ENCODE peak calls at places on chromosomes 7 and 10, in seven cellular contexts. One of them, this sample, is unnamed.

GRCh38 chr10:24505759-24506158 is 217.9 kb downstream of the ARHGAP21 start:
- DNase-seq in Right ventricle myocardium superior: no peak
- DNase-seq in MV-4-11: no peak
- DNase-seq in stimulated activated CD4-positive, alpha-beta T cell treated with anti-CD3 and anti-CD28 coated beads, Interleukin-4, amount 100 ng/mL, for 48 hours: no peak
- DNase-seq in iPS-NIHi11: no peak
- DNase-seq in ACHN: no peak
- DNase-seq in heart left ventricle: no peak
- DNase-seq in this sample: no peak

GRCh38 chr7:65233409-65234034 is 140.1 kb upstream of the ZNF92 start:
- DNase-seq in heart left ventricle: no peak
- DNase-seq in stimulated activated CD4-positive, alpha-beta T cell treated with anti-CD3 and anti-CD28 coated beads, Interleukin-4, amount 100 ng/mL, for 48 hours: no peak
- DNase-seq in iPS-NIHi11: no peak
- DNase-seq in ACHN: no peak
- DNase-seq in Right ventricle myocardium superior: no peak
- DNase-seq in MV-4-11: no peak
- DNase-seq in this sample: no peak

GRCh38 chr7:122315507-122316466 is 11.2 kb upstream of the FEZF1 start:
- DNase-seq in MV-4-11: no peak
- DNase-seq in stimulated activated CD4-positive, alpha-beta T cell treated with anti-CD3 and anti-CD28 coated beads, Interleukin-4, amount 100 ng/mL, for 48 hours: no peak
- DNase-seq in iPS-NIHi11: peak; percentile 42
- DNase-seq in heart left ventricle: no peak
- DNase-seq in ACHN: no peak
- DNase-seq in Right ventricle myocardium superior: no peak
- DNase-seq in this sample: no peak

GRCh38 chr7:55557666-55558188 is 14.6 kb downstream of the VOPP1 start:
- DNase-seq in Right ventricle myocardium superior: no peak
- DNase-seq in heart left ventricle: no peak
- DNase-seq in MV-4-11: no peak
- DNase-seq in stimulated activated CD4-positive, alpha-beta T cell treated with anti-CD3 and anti-CD28 coated beads, Interleukin-4, amount 100 ng/mL, for 48 hours: no peak
- DNase-seq in iPS-NIHi11: peak; percentile 53
- DNase-seq in ACHN: no peak
- DNase-seq in this sample: no peak

GRCh38 chr7:140342732-140343514 is 55.4 kb downstream of the SLC37A3 start:
- DNase-seq in ACHN: peak; percentile 28
- DNase-seq in Right ventricle myocardium superior: peak; percentile 56
- DNase-seq in iPS-NIHi11: peak; percentile 65
- DNase-seq in heart left ventricle: no peak
- DNase-seq in MV-4-11: peak; percentile 89
- DNase-seq in stimulated activated CD4-positive, alpha-beta T cell treated with anti-CD3 and anti-CD28 coated beads, Interleukin-4, amount 100 ng/mL, for 48 hours: no peak
- DNase-seq in this sample: no peak

GRCh38 chr10:30782543-30783461 is 153.2 kb upstream of the LYZL2 start:
- DNase-seq in MV-4-11: peak; percentile 53
- DNase-seq in Right ventricle myocardium superior: no peak
- DNase-seq in iPS-NIHi11: no peak
- DNase-seq in stimulated activated CD4-positive, alpha-beta T cell treated with anti-CD3 and anti-CD28 coated beads, Interleukin-4, amount 100 ng/mL, for 48 hours: no peak
- DNase-seq in ACHN: no peak
- DNase-seq in heart left ventricle: no peak
- DNase-seq in this sample: no peak

GRCh38 chr10:93799309-93799708 is 41.6 kb downstream of the LGI1 start:
- DNase-seq in Right ventricle myocardium superior: no peak
- DNase-seq in heart left ventricle: no peak
- DNase-seq in ACHN: no peak
- DNase-seq in stimulated activated CD4-positive, alpha-beta T cell treated with anti-CD3 and anti-CD28 coated beads, Interleukin-4, amount 100 ng/mL, for 48 hours: no peak
- DNase-seq in MV-4-11: no peak
- DNase-seq in iPS-NIHi11: no peak
- DNase-seq in this sample: no peak

GRCh38 chr7:32905175-32905662 is 13.7 kb upstream of the KBTBD2 start:
- DNase-seq in MV-4-11: peak; percentile 92
- DNase-seq in ACHN: peak; percentile 85
- DNase-seq in Right ventricle myocardium superior: peak; percentile 71
- DNase-seq in iPS-NIHi11: peak; percentile 77
- DNase-seq in stimulated activated CD4-positive, alpha-beta T cell treated with anti-CD3 and anti-CD28 coated beads, Interleukin-4, amount 100 ng/mL, for 48 hours: peak; percentile 46
- DNase-seq in heart left ventricle: peak; percentile 62
- DNase-seq in this sample: peak; percentile 47

GRCh38 chr10:113316506-113316905 is 236.3 kb upstream of the HABP2 start:
- DNase-seq in stimulated activated CD4-positive, alpha-beta T cell treated with anti-CD3 and anti-CD28 coated beads, Interleukin-4, amount 100 ng/mL, for 48 hours: no peak
- DNase-seq in heart left ventricle: no peak
- DNase-seq in iPS-NIHi11: no peak
- DNase-seq in MV-4-11: no peak
- DNase-seq in ACHN: no peak
- DNase-seq in Right ventricle myocardium superior: no peak
- DNase-seq in this sample: no peak

GRCh38 chr10:102342462-102342861 is 53.0 kb upstream of the NFKB2 start:
- DNase-seq in MV-4-11: no peak
- DNase-seq in heart left ventricle: no peak
- DNase-seq in stimulated activated CD4-positive, alpha-beta T cell treated with anti-CD3 and anti-CD28 coated beads, Interleukin-4, amount 100 ng/mL, for 48 hours: no peak
- DNase-seq in Right ventricle myocardium superior: no peak
- DNase-seq in ACHN: no peak
- DNase-seq in iPS-NIHi11: peak; percentile 89
- DNase-seq in this sample: no peak

GRCh38 chr7:48781783-48782182 is 142.6 kb upstream of the CDC14C start:
- DNase-seq in iPS-NIHi11: no peak
- DNase-seq in heart left ventricle: no peak
- DNase-seq in ACHN: no peak
- DNase-seq in Right ventricle myocardium superior: no peak
- DNase-seq in stimulated activated CD4-positive, alpha-beta T cell treated with anti-CD3 and anti-CD28 coated beads, Interleukin-4, amount 100 ng/mL, for 48 hours: no peak
- DNase-seq in MV-4-11: no peak
- DNase-seq in this sample: no peak

GRCh38 chr7:12557282-12557681 is 13.2 kb upstream of the SCIN start:
- DNase-seq in iPS-NIHi11: no peak
- DNase-seq in heart left ventricle: no peak
- DNase-seq in stimulated activated CD4-positive, alpha-beta T cell treated with anti-CD3 and anti-CD28 coated beads, Interleukin-4, amount 100 ng/mL, for 48 hours: no peak
- DNase-seq in Right ventricle myocardium superior: no peak
- DNase-seq in ACHN: peak; percentile 57
- DNase-seq in MV-4-11: no peak
- DNase-seq in this sample: no peak

GRCh38 chr7:38222481-38223096 is 44.5 kb downstream of the STARD3NL start:
- DNase-seq in ACHN: peak; percentile 76
- DNase-seq in stimulated activated CD4-positive, alpha-beta T cell treated with anti-CD3 and anti-CD28 coated beads, Interleukin-4, amount 100 ng/mL, for 48 hours: no peak
- DNase-seq in heart left ventricle: no peak
- DNase-seq in iPS-NIHi11: peak; percentile 56
- DNase-seq in Right ventricle myocardium superior: no peak
- DNase-seq in MV-4-11: peak; percentile 40
- DNase-seq in this sample: no peak

GRCh38 chr7:159119851-159120539 is 24.7 kb downstream of the VIPR2 start:
- DNase-seq in heart left ventricle: no peak
- DNase-seq in Right ventricle myocardium superior: peak; percentile 13
- DNase-seq in ACHN: no peak
- DNase-seq in iPS-NIHi11: no peak
- DNase-seq in stimulated activated CD4-positive, alpha-beta T cell treated with anti-CD3 and anti-CD28 coated beads, Interleukin-4, amount 100 ng/mL, for 48 hours: no peak
- DNase-seq in MV-4-11: no peak
- DNase-seq in this sample: peak; percentile 9

GRCh38 chr7:92845736-92846135 is 9.4 kb upstream of the CDK6 start:
- DNase-seq in Right ventricle myocardium superior: no peak
- DNase-seq in heart left ventricle: no peak
- DNase-seq in MV-4-11: no peak
- DNase-seq in stimulated activated CD4-positive, alpha-beta T cell treated with anti-CD3 and anti-CD28 coated beads, Interleukin-4, amount 100 ng/mL, for 48 hours: no peak
- DNase-seq in ACHN: no peak
- DNase-seq in iPS-NIHi11: no peak
- DNase-seq in this sample: no peak

GRCh38 chr7:22397981-22398380 is 41.0 kb upstream of the RAPGEF5 start:
- DNase-seq in ACHN: no peak
- DNase-seq in heart left ventricle: no peak
- DNase-seq in stimulated activated CD4-positive, alpha-beta T cell treated with anti-CD3 and anti-CD28 coated beads, Interleukin-4, amount 100 ng/mL, for 48 hours: no peak
- DNase-seq in Right ventricle myocardium superior: no peak
- DNase-seq in iPS-NIHi11: no peak
- DNase-seq in MV-4-11: no peak
- DNase-seq in this sample: no peak

GRCh38 chr10:131825150-131825907 is 75.5 kb upstream of the PPP2R2D start:
- DNase-seq in Right ventricle myocardium superior: no peak
- DNase-seq in MV-4-11: no peak
- DNase-seq in stimulated activated CD4-positive, alpha-beta T cell treated with anti-CD3 and anti-CD28 coated beads, Interleukin-4, amount 100 ng/mL, for 48 hours: no peak
- DNase-seq in iPS-NIHi11: no peak
- DNase-seq in ACHN: no peak
- DNase-seq in heart left ventricle: peak; percentile 4
- DNase-seq in this sample: no peak

GRCh38 chr7:13880789-13881188 is 108.7 kb downstream of the ETV1 start:
- DNase-seq in MV-4-11: no peak
- DNase-seq in stimulated activated CD4-positive, alpha-beta T cell treated with anti-CD3 and anti-CD28 coated beads, Interleukin-4, amount 100 ng/mL, for 48 hours: no peak
- DNase-seq in iPS-NIHi11: no peak
- DNase-seq in heart left ventricle: no peak
- DNase-seq in ACHN: no peak
- DNase-seq in Right ventricle myocardium superior: no peak
- DNase-seq in this sample: no peak

GRCh38 chr10:114499630-114500190 is 95.4 kb upstream of the AFAP1L2 start:
- DNase-seq in MV-4-11: no peak
- DNase-seq in heart left ventricle: no peak
- DNase-seq in Right ventricle myocardium superior: no peak
- DNase-seq in stimulated activated CD4-positive, alpha-beta T cell treated with anti-CD3 and anti-CD28 coated beads, Interleukin-4, amount 100 ng/mL, for 48 hours: peak; percentile 77
- DNase-seq in iPS-NIHi11: no peak
- DNase-seq in ACHN: no peak
- DNase-seq in this sample: no peak

GRCh38 chr10:101140084-101140949 is 9.2 kb downstream of the TLX1 start:
- DNase-seq in MV-4-11: no peak
- DNase-seq in ACHN: no peak
- DNase-seq in iPS-NIHi11: no peak
- DNase-seq in Right ventricle myocardium superior: no peak
- DNase-seq in heart left ventricle: no peak
- DNase-seq in stimulated activated CD4-positive, alpha-beta T cell treated with anti-CD3 and anti-CD28 coated beads, Interleukin-4, amount 100 ng/mL, for 48 hours: no peak
- DNase-seq in this sample: no peak

GRCh38 chr7:116525298-116525912 is 569 bp downstream of the CAV1 start:
- DNase-seq in MV-4-11: no peak
- DNase-seq in stimulated activated CD4-positive, alpha-beta T cell treated with anti-CD3 and anti-CD28 coated beads, Interleukin-4, amount 100 ng/mL, for 48 hours: no peak
- DNase-seq in ACHN: peak; percentile 40
- DNase-seq in iPS-NIHi11: peak; percentile 47
- DNase-seq in Right ventricle myocardium superior: peak; percentile 68
- DNase-seq in heart left ventricle: peak; percentile 74
- DNase-seq in this sample: peak; percentile 51

GRCh38 chr7:135670179-135670578 is 7.9 kb downstream of the STMP1 start:
- DNase-seq in Right ventricle myocardium superior: no peak
- DNase-seq in heart left ventricle: no peak
- DNase-seq in MV-4-11: no peak
- DNase-seq in stimulated activated CD4-positive, alpha-beta T cell treated with anti-CD3 and anti-CD28 coated beads, Interleukin-4, amount 100 ng/mL, for 48 hours: no peak
- DNase-seq in ACHN: no peak
- DNase-seq in iPS-NIHi11: no peak
- DNase-seq in this sample: no peak

GRCh38 chr10:20363666-20364065 is 533.4 kb downstream of the NEBL start:
- DNase-seq in stimulated activated CD4-positive, alpha-beta T cell treated with anti-CD3 and anti-CD28 coated beads, Interleukin-4, amount 100 ng/mL, for 48 hours: no peak
- DNase-seq in Right ventricle myocardium superior: no peak
- DNase-seq in MV-4-11: no peak
- DNase-seq in iPS-NIHi11: no peak
- DNase-seq in ACHN: no peak
- DNase-seq in heart left ventricle: no peak
- DNase-seq in this sample: no peak

GRCh38 chr10:107546986-107547385 is 382.5 kb upstream of the SORCS1 start:
- DNase-seq in ACHN: no peak
- DNase-seq in iPS-NIHi11: no peak
- DNase-seq in heart left ventricle: no peak
- DNase-seq in stimulated activated CD4-positive, alpha-beta T cell treated with anti-CD3 and anti-CD28 coated beads, Interleukin-4, amount 100 ng/mL, for 48 hours: no peak
- DNase-seq in MV-4-11: no peak
- DNase-seq in Right ventricle myocardium superior: no peak
- DNase-seq in this sample: no peak

GRCh38 chr7:52843436-52843835 is 192.0 kb upstream of the POM121L12 start:
- DNase-seq in MV-4-11: no peak
- DNase-seq in stimulated activated CD4-positive, alpha-beta T cell treated with anti-CD3 and anti-CD28 coated beads, Interleukin-4, amount 100 ng/mL, for 48 hours: no peak
- DNase-seq in ACHN: no peak
- DNase-seq in iPS-NIHi11: no peak
- DNase-seq in heart left ventricle: no peak
- DNase-seq in Right ventricle myocardium superior: no peak
- DNase-seq in this sample: no peak

GRCh38 chr7:156640949-156641485 is 443 bp downstream of the RNF32 start:
- DNase-seq in iPS-NIHi11: no peak
- DNase-seq in MV-4-11: no peak
- DNase-seq in stimulated activated CD4-positive, alpha-beta T cell treated with anti-CD3 and anti-CD28 coated beads, Interleukin-4, amount 100 ng/mL, for 48 hours: peak; percentile 30
- DNase-seq in ACHN: peak; percentile 79
- DNase-seq in heart left ventricle: peak; percentile 73
- DNase-seq in Right ventricle myocardium superior: no peak
- DNase-seq in this sample: peak; percentile 18

GRCh38 chr10:28177944-28178637 is 124.8 kb downstream of the MPP7 start:
- DNase-seq in iPS-NIHi11: no peak
- DNase-seq in MV-4-11: no peak
- DNase-seq in stimulated activated CD4-positive, alpha-beta T cell treated with anti-CD3 and anti-CD28 coated beads, Interleukin-4, amount 100 ng/mL, for 48 hours: no peak
- DNase-seq in Right ventricle myocardium superior: no peak
- DNase-seq in ACHN: peak; percentile 31
- DNase-seq in heart left ventricle: no peak
- DNase-seq in this sample: no peak

GRCh38 chr7:104366390-104366789 is 38.0 kb downstream of the LHFPL3 start:
- DNase-seq in iPS-NIHi11: no peak
- DNase-seq in heart left ventricle: no peak
- DNase-seq in stimulated activated CD4-positive, alpha-beta T cell treated with anti-CD3 and anti-CD28 coated beads, Interleukin-4, amount 100 ng/mL, for 48 hours: no peak
- DNase-seq in MV-4-11: no peak
- DNase-seq in Right ventricle myocardium superior: no peak
- DNase-seq in ACHN: no peak
- DNase-seq in this sample: no peak

GRCh38 chr7:99012722-99013121 is 131.2 kb downstream of the SMURF1 start:
- DNase-seq in heart left ventricle: no peak
- DNase-seq in stimulated activated CD4-positive, alpha-beta T cell treated with anti-CD3 and anti-CD28 coated beads, Interleukin-4, amount 100 ng/mL, for 48 hours: no peak
- DNase-seq in Right ventricle myocardium superior: no peak
- DNase-seq in ACHN: no peak
- DNase-seq in MV-4-11: no peak
- DNase-seq in iPS-NIHi11: no peak
- DNase-seq in this sample: no peak

GRCh38 chr10:69685426-69685801 is 55.4 kb downstream of the FAM241B start:
- DNase-seq in heart left ventricle: no peak
- DNase-seq in MV-4-11: no peak
- DNase-seq in Right ventricle myocardium superior: no peak
- DNase-seq in ACHN: no peak
- DNase-seq in iPS-NIHi11: no peak
- DNase-seq in stimulated activated CD4-positive, alpha-beta T cell treated with anti-CD3 and anti-CD28 coated beads, Interleukin-4, amount 100 ng/mL, for 48 hours: no peak
- DNase-seq in this sample: no peak

GRCh38 chr10:76779163-76779820 is 858.3 kb downstream of the KCNMA1 start:
- DNase-seq in heart left ventricle: no peak
- DNase-seq in Right ventricle myocardium superior: no peak
- DNase-seq in iPS-NIHi11: peak; percentile 48
- DNase-seq in MV-4-11: no peak
- DNase-seq in stimulated activated CD4-positive, alpha-beta T cell treated with anti-CD3 and anti-CD28 coated beads, Interleukin-4, amount 100 ng/mL, for 48 hours: no peak
- DNase-seq in ACHN: no peak
- DNase-seq in this sample: no peak

GRCh38 chr10:119693262-119693957 is 32.4 kb upstream of the INPP5F start:
- DNase-seq in Right ventricle myocardium superior: no peak
- DNase-seq in heart left ventricle: no peak
- DNase-seq in MV-4-11: peak; percentile 23
- DNase-seq in iPS-NIHi11: no peak
- DNase-seq in ACHN: peak; percentile 24
- DNase-seq in stimulated activated CD4-positive, alpha-beta T cell treated with anti-CD3 and anti-CD28 coated beads, Interleukin-4, amount 100 ng/mL, for 48 hours: no peak
- DNase-seq in this sample: no peak

GRCh38 chr10:29681700-29682444 is 47.1 kb upstream of the SVIL start:
- DNase-seq in MV-4-11: peak; percentile 98
- DNase-seq in ACHN: no peak
- DNase-seq in Right ventricle myocardium superior: peak; percentile 44
- DNase-seq in iPS-NIHi11: no peak
- DNase-seq in stimulated activated CD4-positive, alpha-beta T cell treated with anti-CD3 and anti-CD28 coated beads, Interleukin-4, amount 100 ng/mL, for 48 hours: no peak
- DNase-seq in heart left ventricle: peak; percentile 60
- DNase-seq in this sample: no peak